ENCODE peak calls at places on chromosomes 2 and 18, in nine cellular contexts. B, Y, T, Q, M, L, N, X and C are unnamed samples.

GRCh38 chr2:88416016-88416663 is 36.4 kb downstream of the FOXI3 start:
- DNase-seq in X (no peak), T (no peak), Q (no peak), Y (no peak), N (no peak), L (no peak), M (no peak), B (no peak), C (no peak)

GRCh38 chr18:24982831-24983230 is 369.1 kb downstream of the ZNF521 start:
- DNase-seq in M (no peak), Q (no peak), T (no peak), L (no peak), B (no peak), N (no peak), X (no peak), Y (no peak), C (no peak)

GRCh38 chr18:76391038-76391437 is 104.0 kb downstream of the ZNF516 start:
- DNase-seq in L (no peak), B (no peak), X (peak; percentile 18), N (no peak), Q (no peak), Y (no peak), T (peak; percentile 25), M (no peak), C (no peak)

GRCh38 chr2:219728993-219729487 is 101.6 kb downstream of the SLC4A3 start:
- DNase-seq in L (no peak), M (no peak), N (no peak), B (no peak), Y (no peak), T (no peak), Q (no peak), X (no peak), C (no peak)

GRCh38 chr2:203782262-203782976 is 76.0 kb downstream of the CD28 start:
- DNase-seq in Q (peak; percentile 30), N (peak; percentile 11), M (peak; percentile 37), B (no peak), Y (no peak), L (peak; percentile 71), T (peak; percentile 34), X (peak; percentile 46), C (no peak)

GRCh38 chr2:127597984-127598380 is 48.0 kb upstream of the GPR17 start:
- DNase-seq in X (no peak), T (no peak), Q (no peak), Y (no peak), L (no peak), M (no peak), B (no peak), N (no peak), C (no peak)

GRCh38 chr2:68284896-68285295 is 32.6 kb upstream of the PPP3R1 start:
- DNase-seq in T (no peak), Y (peak; percentile 28), L (peak; percentile 17), M (no peak), Q (peak; percentile 9), N (no peak), X (no peak), B (no peak), C (peak; percentile 61)

GRCh38 chr2:217360781-217361485 is 501.1 kb upstream of the TNP1 start:
- DNase-seq in N (no peak), Q (no peak), T (no peak), M (no peak), Y (peak; percentile 21), L (peak; percentile 25), X (no peak), B (no peak), C (no peak)

GRCh38 chr2:213015387-213016165 is 135.8 kb downstream of the IKZF2 start:
- DNase-seq in X (no peak), M (no peak), L (no peak), B (no peak), Y (no peak), T (no peak), Q (no peak), N (no peak), C (no peak)

GRCh38 chr2:234977228-234977679 is 25.4 kb downstream of the SH3BP4 start:
- DNase-seq in L (no peak), X (no peak), M (no peak), T (no peak), Q (no peak), B (no peak), Y (no peak), N (no peak), C (no peak)

GRCh38 chr2:234976479-234977227 is 24.8 kb downstream of the SH3BP4 start:
- DNase-seq in Q (no peak), B (no peak), L (no peak), Y (no peak), N (no peak), X (no peak), M (no peak), T (no peak), C (no peak)

GRCh38 chr2:234979204-234980167 is 27.7 kb downstream of the SH3BP4 start:
- DNase-seq in L (no peak), T (no peak), Y (no peak), X (no peak), M (no peak), N (no peak), Q (no peak), B (no peak), C (no peak)

GRCh38 chr2:234980476-234981187 is 28.8 kb downstream of the SH3BP4 start:
- DNase-seq in M (peak; percentile 52), L (no peak), Y (peak; percentile 67), B (no peak), N (no peak), Q (no peak), T (peak; percentile 74), X (peak; percentile 46), C (no peak)

DNA sequence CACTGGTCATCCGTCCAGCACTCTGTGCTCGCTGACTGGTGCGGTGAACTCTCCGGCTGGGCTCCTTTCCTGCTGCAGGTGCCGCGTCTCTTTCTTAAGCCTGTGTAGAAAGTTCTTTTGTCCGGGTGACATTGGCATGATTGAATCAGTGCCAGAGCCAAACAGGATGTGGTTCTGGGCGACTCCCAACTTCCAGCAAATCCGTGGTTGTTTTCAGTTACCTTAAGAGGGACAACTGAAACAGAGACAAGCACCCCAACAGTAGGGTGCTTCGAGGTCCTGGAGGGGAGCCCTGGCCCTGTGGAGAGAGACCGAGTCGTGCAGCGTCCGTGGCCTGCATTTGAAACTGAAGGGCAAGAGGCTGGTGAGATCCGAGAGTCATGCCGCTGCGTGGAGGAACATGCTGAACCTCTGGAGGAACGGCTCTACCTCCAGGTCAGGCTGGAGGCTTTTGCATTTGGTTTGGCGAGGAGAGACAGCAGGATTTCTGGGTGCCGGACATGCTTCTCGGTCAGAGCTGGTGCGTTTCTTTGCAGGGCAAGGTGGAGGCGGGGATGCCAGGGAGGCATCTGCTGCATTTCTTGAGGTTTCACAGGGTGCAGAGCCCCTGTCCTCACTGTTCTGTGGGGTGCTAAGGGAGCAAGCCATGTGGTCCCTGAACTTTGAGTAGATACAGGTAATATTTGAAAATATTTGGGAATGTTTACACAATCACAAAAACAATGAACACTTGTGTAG is 26.8 kb downstream of the SH3BP4 start:
- DNase-seq in X (peak; percentile 57), N (no peak), T (peak; percentile 83), Q (no peak), B (no peak), Y (peak; percentile 81), L (no peak), M (peak; percentile 54), C (peak; percentile 69)
- H3K4me3 ChIP-seq in X (peak overlapping the region; percentile 28), N (no peak overlapping the region), T (peak overlapping the region; percentile 2), Q (no peak overlapping the region), B (no peak overlapping the region), Y (peak overlapping the region; percentile 26), L (no peak overlapping the region), M (no peak overlapping the region), C (no peak overlapping the region)

DNA sequence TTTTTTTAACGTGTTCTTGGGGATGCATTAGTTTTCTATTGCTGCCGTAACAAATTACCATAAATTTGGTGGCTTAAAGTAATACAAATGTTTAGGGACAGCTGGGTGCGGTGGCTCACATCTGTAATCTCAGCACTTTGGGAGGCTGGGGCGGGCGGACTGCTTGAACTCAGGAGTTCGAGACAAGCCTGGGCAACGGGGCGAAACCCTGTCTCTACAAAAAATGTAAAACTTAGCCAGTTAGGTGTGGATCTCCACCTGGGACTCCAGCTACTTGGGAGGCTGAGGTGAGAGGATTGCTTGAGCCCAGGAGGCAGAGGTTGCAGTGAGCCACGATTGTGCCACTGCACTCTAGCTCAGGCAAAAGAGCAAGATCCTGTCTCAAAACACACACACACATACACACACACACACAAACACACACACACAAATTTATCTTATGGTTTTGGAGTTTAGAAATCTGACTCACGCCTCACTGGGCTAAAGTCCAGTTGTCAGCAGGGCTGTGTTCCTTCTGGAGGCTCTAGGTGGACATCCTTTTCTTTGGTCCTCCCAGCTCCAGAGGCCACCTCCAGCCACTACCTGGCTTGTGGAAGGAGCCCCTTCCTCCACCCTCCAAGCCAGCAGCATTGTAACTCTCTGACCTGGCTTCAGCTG is 76.1 kb downstream of the SEPTIN10 start:
- DNase-seq in X (no peak), B (no peak), Q (no peak), T (peak; percentile 24), M (no peak), L (no peak), Y (no peak), N (no peak), C (no peak)
- TF ChIP-seq POLR2AphosphoS5 in X (no peak), B (no peak), Q (no peak), T (no peak), M (no peak), L (no peak), Y (no peak), N (no peak), C (no peak)

DNA sequence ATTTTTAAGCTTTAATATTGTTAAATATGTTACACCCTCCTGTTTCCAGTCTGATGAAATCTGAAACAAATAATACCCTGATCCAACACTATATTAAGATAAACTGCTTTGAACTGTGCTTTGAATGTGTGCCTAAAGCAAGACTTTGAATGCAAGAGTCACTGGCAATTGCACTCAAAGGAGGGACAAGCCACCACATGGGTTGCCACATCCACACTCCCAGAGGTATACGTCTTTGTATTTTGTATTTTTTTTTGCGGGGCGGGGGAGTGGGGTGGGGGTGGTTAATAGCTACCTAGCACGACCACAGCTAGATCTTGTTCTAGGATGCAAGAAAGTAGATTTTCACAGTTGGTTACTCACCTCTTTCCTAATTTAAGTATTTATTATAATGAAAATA is 1.8 kb upstream of the ZEB2 start:
- DNase-seq in N (no peak), B (no peak), M (no peak), X (no peak), Y (no peak), Q (peak; percentile 67), T (no peak), L (no peak), C (no peak)
- H3K4me3 ChIP-seq in N (no peak overlapping the region), B (peak overlapping the region; percentile 70), M (no peak overlapping the region), X (peak overlapping the region; percentile 67), Y (no peak overlapping the region), Q (no peak overlapping the region), T (peak overlapping the region; percentile 70), L (no peak overlapping the region), C (peak overlapping the region; percentile 85)

DNA sequence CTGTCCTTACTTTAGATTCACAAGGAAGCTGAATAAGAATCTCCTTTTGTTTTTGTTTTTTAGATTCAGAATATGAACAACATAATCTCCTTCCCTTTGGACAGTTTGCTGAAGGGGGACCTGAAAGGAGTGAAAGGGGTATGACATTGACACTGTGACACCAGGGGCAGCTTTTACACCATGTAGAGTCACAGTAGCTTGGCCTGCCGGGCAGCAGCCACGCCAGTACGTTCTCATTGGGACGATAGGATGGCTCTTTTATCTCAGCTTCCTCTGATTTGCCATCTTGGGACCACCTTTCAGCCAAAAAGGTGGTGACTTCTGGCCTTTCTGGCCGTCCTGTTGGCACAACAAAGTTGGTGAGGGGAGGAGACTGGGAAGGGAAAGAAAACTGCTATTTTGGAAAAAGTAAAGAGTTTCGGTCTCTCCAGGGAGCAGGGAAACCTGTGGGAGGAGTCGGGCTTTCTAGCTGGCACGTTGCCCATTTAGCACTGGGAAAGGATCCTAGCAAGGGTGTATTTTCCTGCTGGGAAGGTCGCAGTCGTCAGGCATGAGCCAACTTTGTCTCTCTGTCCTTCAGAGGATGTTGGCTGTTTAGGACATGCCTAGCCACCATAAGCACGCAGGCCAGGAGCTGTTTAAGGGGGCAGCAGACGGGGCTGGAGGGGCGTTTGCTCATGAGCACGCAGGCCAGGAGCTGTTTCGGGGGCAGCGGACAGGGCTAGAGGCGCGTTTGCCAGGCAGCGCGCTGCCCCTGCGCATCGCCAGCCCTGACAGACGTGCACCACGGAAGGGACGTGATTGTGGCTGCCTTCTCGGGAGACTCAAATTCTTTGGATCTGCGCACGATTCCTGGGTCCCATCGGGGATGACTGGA is 104.6 kb downstream of the ITGB1BP1 start:
- DNase-seq in B (no peak), M (peak; percentile 65), X (peak; percentile 33), T (peak; percentile 76), Q (no peak), N (no peak), L (peak; percentile 50), Y (no peak), C (no peak)
- TF ChIP-seq POLR2AphosphoS5 in B (no peak), M (no peak), X (no peak), T (no peak), Q (no peak), N (no peak), L (no peak), Y (no peak), C (no peak)